ENCODE peak calls at places on chromosomes 5 and 9, in six cellular contexts. One of them, this sample, is unnamed.

GRCh38 chr5:82931110-82931509 is 146.1 kb downstream of the TMEM167A start:
- DNase-seq in CD8-positive, alpha-beta T cell: no peak
- DNase-seq in tibial artery: no peak
- DNase-seq in right lobe of liver: no peak
- DNase-seq in AG10803: no peak
- DNase-seq in neural crest cell: no peak
- DNase-seq in this sample: no peak

GRCh38 chr5:63686938-63687337 is 275.3 kb downstream of the HTR1A start:
- DNase-seq in tibial artery: no peak
- DNase-seq in AG10803: no peak
- DNase-seq in right lobe of liver: no peak
- DNase-seq in neural crest cell: no peak
- DNase-seq in CD8-positive, alpha-beta T cell: no peak
- DNase-seq in this sample: no peak

GRCh38 chr5:122694884-122695283 is 80.0 kb upstream of the SNX2 start:
- DNase-seq in right lobe of liver: no peak
- DNase-seq in neural crest cell: no peak
- DNase-seq in tibial artery: no peak
- DNase-seq in AG10803: no peak
- DNase-seq in CD8-positive, alpha-beta T cell: no peak
- DNase-seq in this sample: no peak

GRCh38 chr9:86604741-86605140 is 250.5 kb upstream of the TUT7 start:
- DNase-seq in CD8-positive, alpha-beta T cell: no peak
- DNase-seq in AG10803: peak; percentile 96
- DNase-seq in tibial artery: no peak
- DNase-seq in neural crest cell: no peak
- DNase-seq in right lobe of liver: no peak
- DNase-seq in this sample: no peak

GRCh38 chr5:39194466-39195136 is 24.8 kb downstream of the FYB1 start:
- DNase-seq in right lobe of liver: no peak
- DNase-seq in CD8-positive, alpha-beta T cell: no peak
- DNase-seq in AG10803: peak; percentile 82
- DNase-seq in neural crest cell: no peak
- DNase-seq in tibial artery: no peak
- DNase-seq in this sample: no peak

GRCh38 chr5:132425009-132425937 is 55.8 kb downstream of the SLC22A5 start:
- DNase-seq in right lobe of liver: no peak
- DNase-seq in AG10803: peak; percentile 87
- DNase-seq in neural crest cell: no peak
- DNase-seq in tibial artery: no peak
- DNase-seq in CD8-positive, alpha-beta T cell: peak; percentile 66
- DNase-seq in this sample: no peak

GRCh38 chr9:71223953-71224538 is 102.6 kb upstream of the TRPM3 start:
- DNase-seq in AG10803: peak; percentile 49
- DNase-seq in right lobe of liver: no peak
- DNase-seq in neural crest cell: no peak
- DNase-seq in tibial artery: no peak
- DNase-seq in CD8-positive, alpha-beta T cell: no peak
- DNase-seq in this sample: no peak

GRCh38 chr9:92607773-92608172 is 62.2 kb downstream of the IPPK start:
- DNase-seq in tibial artery: no peak
- DNase-seq in CD8-positive, alpha-beta T cell: no peak
- DNase-seq in AG10803: peak; percentile 89
- DNase-seq in right lobe of liver: no peak
- DNase-seq in neural crest cell: no peak
- DNase-seq in this sample: no peak

GRCh38 chr9:119252671-119253299 is 116.5 kb downstream of the BRINP1 start:
- DNase-seq in AG10803: no peak
- DNase-seq in CD8-positive, alpha-beta T cell: no peak
- DNase-seq in neural crest cell: no peak
- DNase-seq in tibial artery: no peak
- DNase-seq in right lobe of liver: no peak
- DNase-seq in this sample: no peak

GRCh38 chr5:118430076-118430475 is 558.3 kb downstream of the DTWD2 start:
- DNase-seq in tibial artery: no peak
- DNase-seq in right lobe of liver: no peak
- DNase-seq in CD8-positive, alpha-beta T cell: no peak
- DNase-seq in AG10803: no peak
- DNase-seq in neural crest cell: no peak
- DNase-seq in this sample: no peak

GRCh38 chr5:61023131-61023530 is 78.1 kb downstream of the NDUFAF2 start:
- DNase-seq in neural crest cell: no peak
- DNase-seq in right lobe of liver: no peak
- DNase-seq in CD8-positive, alpha-beta T cell: no peak
- DNase-seq in AG10803: peak; percentile 54
- DNase-seq in tibial artery: no peak
- DNase-seq in this sample: no peak

GRCh38 chr5:93280518-93280917 is 300.5 kb downstream of the NR2F1-AS1 start:
- DNase-seq in right lobe of liver: no peak
- DNase-seq in tibial artery: no peak
- DNase-seq in AG10803: no peak
- DNase-seq in CD8-positive, alpha-beta T cell: no peak
- DNase-seq in neural crest cell: no peak
- DNase-seq in this sample: no peak

GRCh38 chr5:132019857-132020555 is 8.5 kb upstream of the ACSL6 start:
- DNase-seq in neural crest cell: no peak
- DNase-seq in right lobe of liver: no peak
- DNase-seq in tibial artery: no peak
- DNase-seq in AG10803: no peak
- DNase-seq in CD8-positive, alpha-beta T cell: peak; percentile 56
- DNase-seq in this sample: no peak

GRCh38 chr5:32712463-32713395 is 1.6 kb downstream of the NPR3 start:
- DNase-seq in tibial artery: no peak
- DNase-seq in neural crest cell: peak; percentile 2
- DNase-seq in right lobe of liver: no peak
- DNase-seq in CD8-positive, alpha-beta T cell: no peak
- DNase-seq in AG10803: peak; percentile 39
- DNase-seq in this sample: no peak

GRCh38 chr5:174323878-174324281 is 278.4 kb downstream of the NSG2 start:
- DNase-seq in AG10803: peak; percentile 17
- DNase-seq in tibial artery: peak; percentile 46
- DNase-seq in neural crest cell: peak; percentile 30
- DNase-seq in right lobe of liver: no peak
- DNase-seq in CD8-positive, alpha-beta T cell: no peak
- DNase-seq in this sample: peak; percentile 35

DNA sequence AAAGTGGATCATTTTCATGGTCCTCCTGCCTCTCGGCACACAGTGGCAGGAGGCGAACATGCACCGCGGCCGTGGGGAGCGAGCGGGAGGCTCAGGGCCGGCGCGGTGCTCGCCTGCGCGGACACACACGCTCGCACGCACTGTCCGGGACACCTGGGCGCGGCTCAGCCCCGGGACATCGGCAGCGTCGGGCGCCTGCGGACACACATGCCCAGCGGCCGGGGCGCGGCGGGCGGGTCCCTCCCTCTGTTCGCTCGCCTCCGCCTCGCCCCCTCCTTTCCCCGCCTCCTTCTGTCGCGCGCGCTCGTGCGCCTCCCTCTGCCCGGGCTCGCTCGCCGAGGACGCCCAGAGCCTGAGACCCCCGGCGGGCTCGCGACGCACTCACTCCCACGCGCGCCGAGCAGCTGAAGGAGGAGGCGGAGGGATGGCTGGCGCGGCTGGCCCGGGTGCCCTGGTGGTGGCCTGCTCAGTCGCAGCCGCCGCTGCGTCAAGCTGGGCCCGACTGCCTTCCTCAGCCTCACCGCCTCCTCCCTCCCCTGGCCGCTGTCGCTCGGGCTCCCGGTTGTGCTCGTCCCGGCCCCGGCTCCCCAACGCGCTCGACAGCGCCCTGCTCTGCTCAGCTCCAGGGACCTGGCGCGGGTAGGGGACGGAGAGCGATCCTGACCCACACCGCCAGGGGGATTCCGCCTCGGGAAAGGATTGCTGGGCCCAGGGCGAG is at the start of gene FRMD3:
- DNase-seq in CD8-positive, alpha-beta T cell: no peak
- DNase-seq in right lobe of liver: peak; percentile 87
- DNase-seq in tibial artery: peak; percentile 86
- DNase-seq in neural crest cell: peak; percentile 83
- DNase-seq in AG10803: peak; percentile 84
- DNase-seq in this sample: peak; percentile 78
- TF ChIP-seq CTCF in CD8-positive, alpha-beta T cell: no peak
- TF ChIP-seq CTCF in right lobe of liver: peak; percentile 65
- TF ChIP-seq CTCF in tibial artery: peak; percentile 79
- TF ChIP-seq CTCF in neural crest cell: peak; percentile 75
- TF ChIP-seq CTCF in AG10803: peak; percentile 72
- TF ChIP-seq CTCF in this sample: peak; percentile 76

DNA sequence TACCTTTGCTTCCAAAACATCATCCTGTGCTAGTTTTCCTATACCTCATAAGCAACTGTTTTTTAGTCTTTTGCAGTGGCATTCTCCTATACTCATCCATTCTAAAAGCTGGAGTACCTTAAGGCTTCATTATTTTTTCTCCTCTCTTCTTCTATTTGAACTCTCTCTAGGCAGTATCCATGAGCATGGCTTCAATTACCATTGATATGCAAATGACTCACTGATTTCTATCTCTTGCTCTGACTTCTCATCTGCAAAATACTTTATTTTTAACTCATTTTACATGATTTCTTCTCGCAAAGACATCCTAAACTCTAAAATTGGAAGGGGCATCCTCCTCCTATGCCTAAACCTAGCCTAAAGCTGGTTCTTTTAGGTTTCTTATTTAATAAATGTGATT is 365.1 kb upstream of the NUDT12 start:
- DNase-seq in right lobe of liver: no peak
- DNase-seq in neural crest cell: no peak
- DNase-seq in tibial artery: no peak
- DNase-seq in CD8-positive, alpha-beta T cell: no peak
- DNase-seq in AG10803: no peak
- DNase-seq in this sample: no peak
- TF ChIP-seq CTCF in right lobe of liver: no peak
- TF ChIP-seq CTCF in neural crest cell: no peak
- TF ChIP-seq CTCF in tibial artery: no peak
- TF ChIP-seq CTCF in CD8-positive, alpha-beta T cell: no peak
- TF ChIP-seq CTCF in AG10803: no peak
- TF ChIP-seq CTCF in this sample: no peak

GRCh38 chr9:135617538-135617900 is 21.8 kb downstream of the GLT6D1 start:
- DNase-seq in AG10803: no peak
- DNase-seq in tibial artery: peak; percentile 51
- DNase-seq in CD8-positive, alpha-beta T cell: no peak
- DNase-seq in neural crest cell: no peak
- DNase-seq in right lobe of liver: no peak
- DNase-seq in this sample: no peak

GRCh38 chr9:135613946-135614805 is 25.2 kb downstream of the GLT6D1 start:
- DNase-seq in AG10803: no peak
- DNase-seq in CD8-positive, alpha-beta T cell: no peak
- DNase-seq in neural crest cell: no peak
- DNase-seq in tibial artery: peak; percentile 60
- DNase-seq in right lobe of liver: no peak
- DNase-seq in this sample: no peak

GRCh38 chr9:135614821-135615665 is 24.3 kb downstream of the GLT6D1 start:
- DNase-seq in tibial artery: no peak
- DNase-seq in right lobe of liver: no peak
- DNase-seq in AG10803: no peak
- DNase-seq in neural crest cell: no peak
- DNase-seq in CD8-positive, alpha-beta T cell: no peak
- DNase-seq in this sample: no peak

GRCh38 chr9:135616621-135617537 is 22.5 kb downstream of the GLT6D1 start:
- DNase-seq in tibial artery: peak; percentile 56
- DNase-seq in CD8-positive, alpha-beta T cell: no peak
- DNase-seq in neural crest cell: no peak
- DNase-seq in right lobe of liver: no peak
- DNase-seq in AG10803: no peak
- DNase-seq in this sample: no peak

GRCh38 chr9:135615666-135616620 is 23.4 kb downstream of the GLT6D1 start:
- DNase-seq in CD8-positive, alpha-beta T cell: no peak
- DNase-seq in AG10803: no peak
- DNase-seq in neural crest cell: no peak
- DNase-seq in tibial artery: no peak
- DNase-seq in right lobe of liver: no peak
- DNase-seq in this sample: no peak
- TF ChIP-seq CTCF in CD8-positive, alpha-beta T cell: no peak
- TF ChIP-seq CTCF in AG10803: no peak
- TF ChIP-seq CTCF in neural crest cell: no peak
- TF ChIP-seq CTCF in tibial artery: no peak
- TF ChIP-seq CTCF in right lobe of liver: no peak
- TF ChIP-seq CTCF in this sample: peak; percentile 32

GRCh38 chr5:98349990-98350365 is 423.5 kb upstream of the RGMB start:
- DNase-seq in CD8-positive, alpha-beta T cell: no peak
- DNase-seq in AG10803: no peak
- DNase-seq in right lobe of liver: no peak
- DNase-seq in tibial artery: no peak
- DNase-seq in neural crest cell: no peak
- DNase-seq in this sample: no peak
- TF ChIP-seq CTCF in CD8-positive, alpha-beta T cell: no peak
- TF ChIP-seq CTCF in AG10803: no peak
- TF ChIP-seq CTCF in right lobe of liver: no peak
- TF ChIP-seq CTCF in tibial artery: no peak
- TF ChIP-seq CTCF in neural crest cell: peak; percentile 6
- TF ChIP-seq CTCF in this sample: no peak

GRCh38 chr9:136975624-136976023 is 1.7 kb upstream of the PTGDS start:
- DNase-seq in tibial artery: no peak
- DNase-seq in AG10803: peak; percentile 34
- DNase-seq in CD8-positive, alpha-beta T cell: peak; percentile 46
- DNase-seq in right lobe of liver: no peak
- DNase-seq in neural crest cell: no peak
- DNase-seq in this sample: no peak
- TF ChIP-seq CTCF in tibial artery: no peak
- TF ChIP-seq CTCF in AG10803: peak; percentile 27
- TF ChIP-seq CTCF in CD8-positive, alpha-beta T cell: peak; percentile 13
- TF ChIP-seq CTCF in right lobe of liver: no peak
- TF ChIP-seq CTCF in neural crest cell: peak; percentile 21
- TF ChIP-seq CTCF in this sample: peak; percentile 8

DNA sequence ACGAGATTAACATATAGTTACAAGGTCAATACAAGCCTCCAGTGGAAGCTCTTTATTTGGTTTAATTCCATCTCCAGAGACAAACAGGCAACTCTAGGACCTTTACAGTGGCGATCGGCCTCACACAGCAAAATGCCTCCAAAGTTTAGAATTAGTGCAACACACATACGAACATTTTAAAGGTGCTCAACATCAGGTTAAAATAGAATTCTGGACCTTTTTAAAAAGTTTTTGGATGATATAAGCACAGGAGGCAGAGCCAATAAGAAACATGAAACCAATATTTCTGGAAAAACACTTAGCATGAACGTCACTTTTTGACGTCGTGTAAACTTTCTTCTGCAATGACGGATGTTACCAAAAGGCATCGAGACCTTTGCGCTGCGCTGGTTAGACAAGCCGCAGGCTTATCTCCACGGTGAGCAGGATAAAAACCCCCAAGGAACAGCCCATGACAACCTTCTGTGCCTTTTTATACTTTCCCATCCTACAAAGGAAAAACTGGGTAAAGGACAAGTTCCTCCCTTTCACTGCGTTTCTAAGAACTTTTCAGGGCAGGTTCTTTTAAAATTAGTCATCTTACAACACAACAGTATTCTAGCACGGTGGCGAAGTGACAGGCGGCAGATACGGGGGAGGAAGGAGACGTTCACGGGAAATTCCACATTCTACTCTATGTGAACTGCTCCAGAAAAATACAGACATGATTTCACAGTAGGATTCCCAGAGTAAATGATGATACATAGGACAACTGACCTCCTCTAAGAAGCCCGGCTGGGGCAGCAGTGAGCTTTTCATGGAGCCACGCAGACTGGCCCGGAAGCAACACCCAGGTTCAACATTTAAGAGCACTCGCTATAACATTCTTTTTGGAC is 52.2 kb downstream of the USP20 start:
- DNase-seq in AG10803: peak; percentile 37
- DNase-seq in tibial artery: no peak
- DNase-seq in right lobe of liver: no peak
- DNase-seq in neural crest cell: no peak
- DNase-seq in CD8-positive, alpha-beta T cell: peak; percentile 74
- DNase-seq in this sample: no peak
- TF ChIP-seq CTCF in AG10803: peak; percentile 19
- TF ChIP-seq CTCF in tibial artery: no peak
- TF ChIP-seq CTCF in right lobe of liver: no peak
- TF ChIP-seq CTCF in neural crest cell: no peak
- TF ChIP-seq CTCF in CD8-positive, alpha-beta T cell: no peak
- TF ChIP-seq CTCF in this sample: no peak

This sample was measured in progenitor cell of endocrine pancreas.